ENCODE peak calls at places on chromosomes 5 and 9, in five cellular contexts. One of them, this sample, is unnamed.

GRCh38 chr5:40757400-40757799 is 1.6 kb upstream of the TTC33 start:
- DNase-seq in heart right ventricle: no peak
- DNase-seq in choroid plexus epithelial cell: no peak
- DNase-seq in A549: no peak
- DNase-seq in cardiac muscle cell: no peak
- DNase-seq in this sample: no peak

GRCh38 chr9:3857673-3858072 is 331.9 kb upstream of the RFX3 start:
- DNase-seq in cardiac muscle cell: no peak
- DNase-seq in heart right ventricle: no peak
- DNase-seq in A549: no peak
- DNase-seq in choroid plexus epithelial cell: no peak
- DNase-seq in this sample: no peak

GRCh38 chr5:175573493-175574269 is 84.2 kb upstream of the HRH2 start:
- DNase-seq in heart right ventricle: no peak
- DNase-seq in cardiac muscle cell: no peak
- DNase-seq in A549: no peak
- DNase-seq in choroid plexus epithelial cell: no peak
- DNase-seq in this sample: no peak

GRCh38 chr9:132716007-132716406 is 45.7 kb downstream of the GTF3C4 start:
- DNase-seq in heart right ventricle: no peak
- DNase-seq in A549: no peak
- DNase-seq in cardiac muscle cell: no peak
- DNase-seq in choroid plexus epithelial cell: no peak
- DNase-seq in this sample: no peak

GRCh38 chr9:124894035-124894740 is 32.3 kb downstream of the ARPC5L start:
- DNase-seq in cardiac muscle cell: no peak
- DNase-seq in A549: no peak
- DNase-seq in heart right ventricle: no peak
- DNase-seq in choroid plexus epithelial cell: no peak
- DNase-seq in this sample: no peak

GRCh38 chr5:5209101-5209500 is 69.0 kb downstream of the ADAMTS16 start:
- DNase-seq in A549: no peak
- DNase-seq in cardiac muscle cell: no peak
- DNase-seq in heart right ventricle: no peak
- DNase-seq in choroid plexus epithelial cell: peak
- DNase-seq in this sample: no peak

GRCh38 chr9:21317956-21318923 is 13.1 kb upstream of the IFNA5 start:
- DNase-seq in choroid plexus epithelial cell: peak
- DNase-seq in cardiac muscle cell: peak
- DNase-seq in A549: peak
- DNase-seq in heart right ventricle: no peak
- DNase-seq in this sample: no peak

GRCh38 chr9:34524349-34524748 is 1.6 kb upstream of the ENHO start:
- DNase-seq in A549: no peak
- DNase-seq in choroid plexus epithelial cell: peak
- DNase-seq in heart right ventricle: no peak
- DNase-seq in cardiac muscle cell: no peak
- DNase-seq in this sample: no peak

GRCh38 chr5:103617913-103618312 is 55.3 kb upstream of the NUDT12 start:
- DNase-seq in choroid plexus epithelial cell: peak
- DNase-seq in A549: no peak
- DNase-seq in cardiac muscle cell: no peak
- DNase-seq in heart right ventricle: no peak
- DNase-seq in this sample: no peak

GRCh38 chr5:6510132-6510531 is 61.5 kb downstream of the UBE2QL1 start:
- DNase-seq in cardiac muscle cell: peak
- DNase-seq in heart right ventricle: no peak
- DNase-seq in choroid plexus epithelial cell: peak
- DNase-seq in A549: no peak
- DNase-seq in this sample: no peak

GRCh38 chr9:16679327-16679821 is 191.1 kb downstream of the BNC2 start:
- DNase-seq in cardiac muscle cell: no peak
- DNase-seq in heart right ventricle: no peak
- DNase-seq in choroid plexus epithelial cell: no peak
- DNase-seq in A549: no peak
- DNase-seq in this sample: no peak

GRCh38 chr9:121838757-121839669 is 187.6 kb downstream of the DAB2IP start:
- DNase-seq in A549: no peak
- DNase-seq in cardiac muscle cell: peak
- DNase-seq in choroid plexus epithelial cell: no peak
- DNase-seq in heart right ventricle: no peak
- DNase-seq in this sample: no peak

GRCh38 chr9:86303316-86303975 is 21.1 kb upstream of the ISCA1 start:
- DNase-seq in A549: no peak
- DNase-seq in choroid plexus epithelial cell: peak
- DNase-seq in heart right ventricle: no peak
- DNase-seq in cardiac muscle cell: peak
- DNase-seq in this sample: no peak

GRCh38 chr5:161847896-161848510 is at the start of gene GABRA1:
- DNase-seq in A549: no peak
- DNase-seq in cardiac muscle cell: peak
- DNase-seq in heart right ventricle: no peak
- DNase-seq in choroid plexus epithelial cell: no peak
- DNase-seq in this sample: no peak

GRCh38 chr9:72407047-72407446 is 42.0 kb upstream of the ZFAND5 start:
- DNase-seq in choroid plexus epithelial cell: no peak
- DNase-seq in heart right ventricle: no peak
- DNase-seq in cardiac muscle cell: no peak
- DNase-seq in A549: no peak
- DNase-seq in this sample: no peak

GRCh38 chr9:129865668-129866320 is 30.5 kb downstream of the USP20 start:
- DNase-seq in A549: no peak
- DNase-seq in cardiac muscle cell: no peak
- DNase-seq in choroid plexus epithelial cell: no peak
- DNase-seq in heart right ventricle: no peak
- DNase-seq in this sample: no peak

GRCh38 chr5:82183828-82184227 is 94.3 kb downstream of the RPS23 start:
- DNase-seq in cardiac muscle cell: peak
- DNase-seq in heart right ventricle: no peak
- DNase-seq in choroid plexus epithelial cell: no peak
- DNase-seq in A549: no peak
- DNase-seq in this sample: no peak

GRCh38 chr9:134661791-134662142 is 20.2 kb downstream of the COL5A1 start:
- DNase-seq in cardiac muscle cell: no peak
- DNase-seq in heart right ventricle: no peak
- DNase-seq in A549: no peak
- DNase-seq in choroid plexus epithelial cell: no peak
- DNase-seq in this sample: peak

GRCh38 chr5:103362211-103362610 is 103.6 kb downstream of the MACIR start:
- DNase-seq in cardiac muscle cell: no peak
- DNase-seq in A549: no peak
- DNase-seq in choroid plexus epithelial cell: no peak
- DNase-seq in heart right ventricle: no peak
- DNase-seq in this sample: peak

GRCh38 chr5:132237141-132237540 is 9.5 kb upstream of the P4HA2 start:
- DNase-seq in heart right ventricle: no peak
- DNase-seq in cardiac muscle cell: no peak
- DNase-seq in choroid plexus epithelial cell: no peak
- DNase-seq in A549: no peak
- DNase-seq in this sample: no peak

GRCh38 chr5:61280766-61281427 is 51.2 kb upstream of the ZSWIM6 start:
- DNase-seq in heart right ventricle: peak
- DNase-seq in cardiac muscle cell: no peak
- DNase-seq in A549: no peak
- DNase-seq in choroid plexus epithelial cell: no peak
- DNase-seq in this sample: no peak

GRCh38 chr5:176536132-176536901 is 885 bp downstream of the RNF44 start:
- DNase-seq in cardiac muscle cell: peak
- DNase-seq in heart right ventricle: peak
- DNase-seq in choroid plexus epithelial cell: peak
- DNase-seq in A549: peak
- DNase-seq in this sample: no peak

GRCh38 chr5:151784141-151784540 is 12.4 kb downstream of the G3BP1 start:
- DNase-seq in A549: no peak
- DNase-seq in heart right ventricle: no peak
- DNase-seq in cardiac muscle cell: no peak
- DNase-seq in choroid plexus epithelial cell: no peak
- DNase-seq in this sample: no peak

GRCh38 chr9:81879501-81879916 is 48.7 kb upstream of the SPATA31D4 start:
- DNase-seq in heart right ventricle: no peak
- DNase-seq in A549: no peak
- DNase-seq in choroid plexus epithelial cell: no peak
- DNase-seq in cardiac muscle cell: no peak
- DNase-seq in this sample: no peak

GRCh38 chr5:96142786-96143434 is 181.3 kb upstream of the ELL2 start:
- DNase-seq in heart right ventricle: no peak
- DNase-seq in choroid plexus epithelial cell: peak
- DNase-seq in A549: no peak
- DNase-seq in cardiac muscle cell: peak
- DNase-seq in this sample: peak

GRCh38 chr5:146339715-146340259 is 1.1 kb downstream of the POU4F3 start:
- DNase-seq in A549: no peak
- DNase-seq in choroid plexus epithelial cell: no peak
- DNase-seq in heart right ventricle: no peak
- DNase-seq in cardiac muscle cell: no peak
- DNase-seq in this sample: no peak

GRCh38 chr9:120876842-120877240 is at the start of gene PHF19:
- DNase-seq in cardiac muscle cell: peak
- DNase-seq in heart right ventricle: peak
- DNase-seq in A549: peak
- DNase-seq in choroid plexus epithelial cell: peak
- DNase-seq in this sample: no peak

GRCh38 chr5:154757647-154758406 is 2.6 kb downstream of the LARP1 start:
- DNase-seq in heart right ventricle: no peak
- DNase-seq in A549: peak
- DNase-seq in cardiac muscle cell: peak
- DNase-seq in choroid plexus epithelial cell: no peak
- DNase-seq in this sample: no peak

GRCh38 chr5:15003511-15003920 is 131.9 kb upstream of the ANKH start:
- DNase-seq in cardiac muscle cell: peak
- DNase-seq in heart right ventricle: peak
- DNase-seq in choroid plexus epithelial cell: peak
- DNase-seq in A549: peak
- DNase-seq in this sample: peak

GRCh38 chr5:53481354-53481886 is 991 bp downstream of the FST start:
- DNase-seq in A549: no peak
- DNase-seq in choroid plexus epithelial cell: no peak
- DNase-seq in heart right ventricle: no peak
- DNase-seq in cardiac muscle cell: peak
- DNase-seq in this sample: no peak

GRCh38 chr5:174692982-174693422 is 31.4 kb upstream of the MSX2 start:
- DNase-seq in heart right ventricle: no peak
- DNase-seq in choroid plexus epithelial cell: no peak
- DNase-seq in cardiac muscle cell: no peak
- DNase-seq in A549: no peak
- DNase-seq in this sample: no peak

GRCh38 chr9:127224178-127224882 is 40.2 kb upstream of the GARNL3 start:
- DNase-seq in choroid plexus epithelial cell: peak
- DNase-seq in heart right ventricle: peak
- DNase-seq in A549: peak
- DNase-seq in cardiac muscle cell: peak
- DNase-seq in this sample: no peak
- TF ChIP-seq CTCF in choroid plexus epithelial cell: peak
- TF ChIP-seq CTCF in heart right ventricle: no peak
- TF ChIP-seq CTCF in A549: no peak
- TF ChIP-seq CTCF in cardiac muscle cell: peak
- TF ChIP-seq CTCF in this sample: no peak

DNA sequence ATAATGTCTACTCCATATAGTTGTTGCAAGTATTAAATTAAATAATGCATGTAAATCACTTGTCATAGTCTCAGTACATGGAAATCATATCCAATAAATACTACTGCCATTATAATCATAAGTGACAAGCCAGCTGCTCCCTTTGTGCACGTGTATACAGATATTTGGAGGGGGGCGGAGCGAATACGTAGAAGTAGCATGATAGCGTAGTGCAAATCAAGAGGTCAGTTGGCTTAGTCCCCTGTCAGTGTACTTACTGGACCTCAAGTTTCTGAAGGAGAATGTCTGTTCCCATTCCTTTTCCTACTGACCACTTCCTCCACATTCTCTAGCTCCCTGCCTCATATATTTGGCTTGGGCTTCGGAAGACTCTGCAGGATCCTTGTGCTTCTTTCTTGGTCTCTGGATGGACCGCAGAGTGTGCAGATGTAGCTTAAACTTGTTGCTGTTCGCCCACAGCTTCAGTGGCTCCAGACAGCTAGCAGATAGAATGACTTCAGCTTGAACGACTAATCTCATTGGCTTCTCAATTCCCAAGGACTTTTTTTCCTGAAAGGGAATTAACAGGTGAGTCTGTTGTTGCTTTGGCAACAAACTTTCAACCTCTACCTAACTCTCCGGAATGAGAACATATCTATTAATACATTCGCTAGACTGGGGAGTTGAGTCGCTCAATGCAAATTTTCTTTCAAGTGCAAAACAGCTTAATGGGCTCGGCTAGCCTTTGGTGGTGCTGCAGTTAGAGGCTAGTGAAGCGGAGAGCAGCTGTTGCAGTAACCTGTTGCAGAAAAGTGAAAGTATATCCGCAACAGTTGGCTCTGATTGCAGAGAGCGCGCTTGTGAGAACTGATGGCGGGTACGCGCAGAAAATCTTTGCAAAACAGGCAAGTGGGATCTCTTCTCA is at the start of gene PCDHB1:
- DNase-seq in heart right ventricle: no peak
- DNase-seq in choroid plexus epithelial cell: no peak
- DNase-seq in A549: no peak
- DNase-seq in cardiac muscle cell: no peak
- DNase-seq in this sample: no peak
- H3K4me3 ChIP-seq in heart right ventricle: peak
- H3K4me3 ChIP-seq in choroid plexus epithelial cell: no peak
- H3K4me3 ChIP-seq in A549: peak
- H3K4me3 ChIP-seq in cardiac muscle cell: peak
- H3K4me3 ChIP-seq in this sample: no peak

GRCh38 chr5:127909078-127909477 is 174.5 kb upstream of the SLC12A2 start:
- DNase-seq in heart right ventricle: no peak
- DNase-seq in choroid plexus epithelial cell: peak
- DNase-seq in A549: peak
- DNase-seq in cardiac muscle cell: peak
- DNase-seq in this sample: no peak
- TF ChIP-seq CTCF in heart right ventricle: peak
- TF ChIP-seq CTCF in choroid plexus epithelial cell: peak
- TF ChIP-seq CTCF in A549: peak
- TF ChIP-seq CTCF in cardiac muscle cell: peak
- TF ChIP-seq CTCF in this sample: peak

DNA sequence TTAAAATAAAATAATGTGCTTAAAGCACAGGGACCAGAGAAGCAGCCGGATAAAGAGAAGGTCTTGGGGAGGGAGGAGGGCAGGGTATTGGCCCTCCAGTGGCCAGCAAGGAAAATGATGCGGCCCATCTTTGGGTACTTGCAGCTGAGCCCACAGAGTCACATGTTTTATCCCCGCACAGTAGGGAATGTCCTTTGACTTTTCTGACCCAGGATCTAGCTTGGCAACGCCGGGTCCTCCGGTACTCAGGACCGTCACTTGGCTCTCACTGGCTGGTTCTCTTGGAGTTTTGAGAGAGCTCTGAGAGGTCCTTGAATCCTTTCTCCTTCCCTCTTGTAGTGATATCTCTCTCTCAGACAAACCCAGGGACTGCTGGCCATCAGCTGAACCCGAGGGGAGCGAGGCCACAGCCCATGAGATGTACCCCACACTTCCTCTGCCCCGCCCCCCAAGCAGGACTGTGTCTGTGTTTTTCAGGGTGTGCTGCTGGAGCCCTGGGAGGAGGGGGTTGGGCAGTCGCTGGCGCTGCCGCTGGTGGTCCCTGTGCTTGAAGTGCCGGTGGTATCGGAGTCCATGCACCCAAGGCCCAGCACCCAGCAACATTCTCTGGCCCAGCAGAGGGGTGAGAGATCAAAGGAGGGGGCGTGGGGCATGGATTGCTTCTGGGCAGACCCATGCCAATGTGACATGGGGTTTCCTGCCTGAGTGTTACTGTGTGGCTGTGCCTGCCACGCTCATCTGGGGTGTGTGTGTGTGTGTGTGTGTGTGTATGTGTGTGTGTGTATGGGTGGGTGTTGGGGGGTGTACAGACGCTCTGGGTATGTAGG is 35.5 kb upstream of the HSPA9 start:
- DNase-seq in cardiac muscle cell: peak
- DNase-seq in heart right ventricle: no peak
- DNase-seq in choroid plexus epithelial cell: peak
- DNase-seq in A549: peak
- DNase-seq in this sample: no peak
- H3K4me3 ChIP-seq in cardiac muscle cell: peak
- H3K4me3 ChIP-seq in heart right ventricle: peak
- H3K4me3 ChIP-seq in choroid plexus epithelial cell: peak
- H3K4me3 ChIP-seq in A549: no peak
- H3K4me3 ChIP-seq in this sample: peak

This sample was measured in AG04450.